ENCODE peak calls at places on chromosomes 5 and 9, in nine cellular contexts. T is HepG2, X is suprapubic skin, Q is HCT116, Z is tibial nerve, Y is A549, V is upper lobe of left lung, K is transverse colon, G is K562. J is an unnamed sample.

GRCh38 chr5:43192558-43193170 is 639 bp downstream of the NIM1K start:
- DNase-seq in T (no peak), X (peak), Q (no peak), Z (peak), Y (no peak), V (no peak), K (peak), G (no peak), J (peak)

GRCh38 chr5:135569755-135570452 is 8.9 kb downstream of the CXCL14 start:
- DNase-seq in T (peak), X (no peak), Q (peak), Z (no peak), Y (peak), V (peak), K (peak), G (peak), J (peak)

GRCh38 chr9:18461496-18461895 is 12.5 kb upstream of the ADAMTSL1 start:
- DNase-seq in T (no peak), X (no peak), Q (no peak), Z (no peak), Y (no peak), V (no peak), K (no peak), G (no peak), J (no peak)

GRCh38 chr5:139903805-139904565 is 108.4 kb downstream of the PSD2 start:
- DNase-seq in T (no peak), X (peak), Q (no peak), Z (no peak), Y (no peak), V (no peak), K (no peak), G (peak), J (no peak)

GRCh38 chr5:69368458-69369368 is 607 bp downstream of the AK6 start:
- DNase-seq in T (peak), X (no peak), Q (peak), Z (peak), Y (peak), V (no peak), K (no peak), G (peak), J (peak)

GRCh38 chr9:122091682-122092592 is 1.2 kb downstream of the TTLL11 start:
- DNase-seq in T (no peak), X (no peak), Q (no peak), Z (no peak), Y (no peak), V (no peak), K (no peak), G (no peak), J (peak)

GRCh38 chr9:88574993-88575392 is 40.0 kb downstream of the NXNL2 start:
- DNase-seq in T (no peak), X (no peak), Q (no peak), Z (no peak), Y (peak), V (no peak), K (no peak), G (no peak), J (no peak)

GRCh38 chr5:112738180-112738560 is 485 bp downstream of the APC start:
- DNase-seq in T (no peak), X (no peak), Q (no peak), Z (no peak), Y (no peak), V (no peak), K (no peak), G (peak), J (peak)

GRCh38 chr5:53126514-53126913 is 17.0 kb upstream of the MOCS2 start:
- DNase-seq in T (no peak), X (no peak), Q (no peak), Z (no peak), Y (no peak), V (no peak), K (no peak), G (no peak), J (no peak)

GRCh38 chr5:149938272-149938671 is 6.3 kb downstream of the PDE6A start:
- DNase-seq in T (no peak), X (no peak), Q (no peak), Z (no peak), Y (peak), V (peak), K (peak), G (no peak), J (peak)

GRCh38 chr9:110897899-110898298 is 140.4 kb downstream of the LPAR1 start:
- DNase-seq in T (no peak), X (no peak), Q (no peak), Z (no peak), Y (no peak), V (no peak), K (no peak), G (no peak), J (no peak)

GRCh38 chr5:473344-474192 is 30.6 kb downstream of the EXOC3 start:
- DNase-seq in T (peak), X (peak), Q (no peak), Z (no peak), Y (peak), V (no peak), K (peak), G (no peak), J (peak)

GRCh38 chr5:72951850-72952468 is 3.9 kb upstream of the FCHO2 start:
- DNase-seq in T (no peak), X (no peak), Q (peak), Z (no peak), Y (peak), V (peak), K (peak), G (no peak), J (no peak)

GRCh38 chr5:151094054-151094858 is 13.4 kb upstream of the TNIP1 start:
- DNase-seq in T (no peak), X (no peak), Q (no peak), Z (no peak), Y (peak), V (peak), K (peak), G (no peak), J (no peak)

GRCh38 chr9:21491742-21492141 is 9.6 kb upstream of the IFNE start:
- DNase-seq in T (no peak), X (no peak), Q (no peak), Z (no peak), Y (no peak), V (no peak), K (no peak), G (no peak), J (no peak)

GRCh38 chr9:123550797-123551196 is 194.8 kb downstream of the CRB2 start:
- DNase-seq in T (no peak), X (no peak), Q (no peak), Z (no peak), Y (no peak), V (no peak), K (no peak), G (no peak), J (no peak)

GRCh38 chr5:65925094-65925600 is 1.2 kb upstream of the ERBIN start:
- DNase-seq in T (peak), X (peak), Q (no peak), Z (peak), Y (peak), V (peak), K (peak), G (peak), J (peak)

GRCh38 chr5:81626524-81626923 is 124.4 kb downstream of the SSBP2 start:
- DNase-seq in T (peak), X (no peak), Q (peak), Z (no peak), Y (peak), V (no peak), K (no peak), G (no peak), J (no peak)

GRCh38 chr9:96447406-96447805 is 2.6 kb upstream of the HABP4 start:
- DNase-seq in T (no peak), X (no peak), Q (no peak), Z (no peak), Y (no peak), V (no peak), K (no peak), G (no peak), J (no peak)

GRCh38 chr9:96450613-96451544 is 910 bp downstream of the HABP4 start:
- DNase-seq in T (peak), X (peak), Q (no peak), Z (peak), Y (peak), V (peak), K (peak), G (no peak), J (no peak)

GRCh38 chr9:96448546-96449170 is 1.3 kb upstream of the HABP4 start:
- DNase-seq in T (no peak), X (no peak), Q (no peak), Z (no peak), Y (no peak), V (no peak), K (no peak), G (no peak), J (no peak)

GRCh38 chr9:96449522-96449843 is 486 bp upstream of the HABP4 start:
- DNase-seq in T (no peak), X (no peak), Q (no peak), Z (no peak), Y (no peak), V (no peak), K (no peak), G (no peak), J (no peak)

DNA sequence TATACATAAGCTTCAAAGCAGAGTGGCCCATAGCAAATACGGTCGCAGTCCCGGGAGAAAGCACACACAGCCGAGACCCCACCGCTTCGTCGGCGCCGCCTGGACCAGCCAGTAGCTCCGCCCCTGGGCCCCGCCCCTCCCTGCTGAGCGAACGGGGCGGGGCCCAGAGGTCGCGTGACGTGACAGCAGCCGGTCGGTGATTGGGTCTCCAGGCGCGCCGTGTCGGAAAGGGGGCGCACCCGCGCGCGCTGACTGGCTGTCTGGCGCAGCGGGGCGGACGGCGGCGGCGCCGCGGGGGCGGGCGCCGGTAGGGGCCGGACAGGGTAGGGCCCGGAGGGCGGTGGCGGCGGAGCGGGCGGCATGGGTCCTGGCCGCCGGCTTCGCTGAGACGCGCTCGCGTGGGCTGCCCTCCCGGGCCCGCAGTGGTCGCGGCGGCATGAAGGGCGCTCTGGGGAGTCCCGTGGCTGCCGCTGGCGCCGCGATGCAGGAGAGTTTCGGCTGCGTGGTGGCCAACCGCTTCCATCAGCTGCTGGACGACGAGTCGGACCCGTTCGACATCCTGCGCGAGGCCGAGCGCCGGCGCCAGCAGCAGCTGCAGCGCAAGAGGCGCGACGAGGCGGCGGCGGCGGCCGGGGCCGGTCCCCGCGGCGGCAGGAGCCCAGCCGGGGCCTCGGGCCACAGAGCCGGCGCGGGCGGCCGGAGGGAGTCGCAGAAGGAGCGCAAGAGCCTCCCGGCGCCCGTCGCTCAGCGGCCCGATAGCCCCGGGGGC is at the start of gene HABP4:
- DNase-seq in T (peak), X (peak), Q (peak), Z (peak), Y (peak), V (peak), K (peak), G (peak), J (peak)
- TF ChIP-seq POLR2A in T (peak), X (peak), Q (no peak), Z (peak), Y (peak), V (no peak), K (peak), G (no peak), J (peak)

DNA sequence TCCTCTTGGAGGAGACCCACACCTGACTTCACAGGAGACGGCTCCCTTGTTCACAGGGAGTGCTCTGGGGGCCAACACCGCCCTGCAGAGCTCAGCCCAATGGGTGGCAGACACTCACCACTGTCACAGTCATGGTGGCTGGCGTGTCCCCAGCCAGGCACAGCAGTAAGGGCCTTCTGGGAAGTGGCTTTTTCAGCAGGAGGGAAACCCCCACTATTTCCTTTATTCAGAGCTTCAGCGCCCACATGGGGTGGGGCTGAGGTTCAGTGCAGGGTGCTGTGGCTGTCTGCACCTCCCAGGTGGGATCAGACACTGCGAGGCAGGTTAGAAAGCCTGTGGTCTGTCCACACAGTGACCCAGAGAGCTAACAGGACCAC is 3.6 kb upstream of the SNAPC4 start:
- DNase-seq in T (no peak), X (no peak), Q (no peak), Z (no peak), Y (no peak), V (no peak), K (no peak), G (no peak), J (peak)
- TF ChIP-seq POLR2A in T (no peak), X (no peak), Q (no peak), Z (no peak), Y (no peak), V (no peak), K (no peak), G (no peak), J (no peak)

GRCh38 chr9:114377046-114377445 is 10.7 kb downstream of the AKNA start:
- DNase-seq in T (no peak), X (no peak), Q (no peak), Z (no peak), Y (no peak), V (no peak), K (no peak), G (no peak), J (no peak)
- TF ChIP-seq POLR2A in T (no peak), X (no peak), Q (no peak), Z (no peak), Y (no peak), V (no peak), K (no peak), G (no peak), J (no peak)

GRCh38 chr5:93620487-93621339 is 37.7 kb downstream of the NR2F1 start:
- DNase-seq in T (peak), X (no peak), Q (peak), Z (no peak), Y (peak), V (peak), K (peak), G (no peak), J (peak)
- TF ChIP-seq POLR2A in T (no peak), X (no peak), Q (no peak), Z (no peak), Y (peak), V (no peak), K (no peak), G (no peak), J (no peak)

GRCh38 chr5:61304611-61305369 is 27.3 kb upstream of the ZSWIM6 start:
- DNase-seq in T (peak), X (no peak), Q (peak), Z (no peak), Y (peak), V (peak), K (peak), G (peak), J (peak)
- TF ChIP-seq POLR2A in T (no peak), X (no peak), Q (no peak), Z (no peak), Y (peak), V (no peak), K (peak), G (no peak), J (no peak)